ENCODE peak calls at places on chromosomes 4 and X, in nine cellular contexts. One of them, this sample, is unnamed.

GRCh38 chr4:6408263-6408662 is 64.2 kb downstream of the PPP2R2C start:
- DNase-seq in heart left ventricle: no peak
- DNase-seq in uterus: no peak
- DNase-seq in transverse colon: no peak
- DNase-seq in A549: peak; percentile 12
- DNase-seq in stomach: no peak
- DNase-seq in thyroid gland: no peak
- DNase-seq in sigmoid colon: no peak
- DNase-seq in ovary: no peak
- DNase-seq in this sample: no peak

GRCh38 chrX:110310896-110311295 is 7.0 kb downstream of the AMMECR1 start:
- DNase-seq in heart left ventricle: no peak
- DNase-seq in uterus: no peak
- DNase-seq in transverse colon: no peak
- DNase-seq in A549: no peak
- DNase-seq in stomach: no peak
- DNase-seq in thyroid gland: no peak
- DNase-seq in sigmoid colon: no peak
- DNase-seq in ovary: no peak
- DNase-seq in this sample: no peak

GRCh38 chrX:151019837-151020236 is 36.7 kb downstream of the HMGB3 start:
- DNase-seq in heart left ventricle: no peak
- DNase-seq in uterus: no peak
- DNase-seq in transverse colon: no peak
- DNase-seq in A549: no peak
- DNase-seq in stomach: no peak
- DNase-seq in thyroid gland: no peak
- DNase-seq in sigmoid colon: no peak
- DNase-seq in ovary: no peak
- DNase-seq in this sample: no peak

GRCh38 chr4:7557447-7557846 is 122.7 kb upstream of the PSAPL1 start:
- DNase-seq in heart left ventricle: no peak
- DNase-seq in uterus: no peak
- DNase-seq in transverse colon: no peak
- DNase-seq in A549: peak; percentile 25
- DNase-seq in stomach: no peak
- DNase-seq in thyroid gland: no peak
- DNase-seq in sigmoid colon: no peak
- DNase-seq in ovary: no peak
- DNase-seq in this sample: no peak

GRCh38 chr4:7807351-7807921 is 132.2 kb downstream of the AFAP1 start:
- DNase-seq in heart left ventricle: no peak
- DNase-seq in uterus: no peak
- DNase-seq in transverse colon: no peak
- DNase-seq in A549: no peak
- DNase-seq in stomach: no peak
- DNase-seq in thyroid gland: no peak
- DNase-seq in sigmoid colon: no peak
- DNase-seq in ovary: no peak
- DNase-seq in this sample: no peak

GRCh38 chr4:18075823-18076433 is 54.4 kb upstream of the LCORL start:
- DNase-seq in heart left ventricle: no peak
- DNase-seq in uterus: peak; percentile 41
- DNase-seq in transverse colon: peak; percentile 27
- DNase-seq in A549: peak; percentile 50
- DNase-seq in stomach: peak; percentile 28
- DNase-seq in thyroid gland: peak; percentile 3
- DNase-seq in sigmoid colon: no peak
- DNase-seq in ovary: peak; percentile 18
- DNase-seq in this sample: peak; percentile 6

GRCh38 chrX:68720851-68721250 is 73.4 kb downstream of the STARD8 start:
- DNase-seq in heart left ventricle: no peak
- DNase-seq in uterus: no peak
- DNase-seq in transverse colon: no peak
- DNase-seq in A549: no peak
- DNase-seq in stomach: no peak
- DNase-seq in thyroid gland: no peak
- DNase-seq in sigmoid colon: peak; percentile 14
- DNase-seq in ovary: no peak
- DNase-seq in this sample: no peak

GRCh38 chrX:12974217-12974796 is 603 bp upstream of the TMSB4X start:
- DNase-seq in heart left ventricle: peak; percentile 81
- DNase-seq in uterus: peak; percentile 73
- DNase-seq in transverse colon: peak; percentile 74
- DNase-seq in A549: peak; percentile 84
- DNase-seq in stomach: peak; percentile 69
- DNase-seq in thyroid gland: no peak
- DNase-seq in sigmoid colon: peak; percentile 83
- DNase-seq in ovary: peak; percentile 68
- DNase-seq in this sample: peak; percentile 65

GRCh38 chr4:182382941-182383340 is 139.7 kb downstream of the TENM3 start:
- DNase-seq in heart left ventricle: no peak
- DNase-seq in uterus: no peak
- DNase-seq in transverse colon: no peak
- DNase-seq in A549: no peak
- DNase-seq in stomach: no peak
- DNase-seq in thyroid gland: no peak
- DNase-seq in sigmoid colon: no peak
- DNase-seq in ovary: no peak
- DNase-seq in this sample: no peak

GRCh38 chrX:137427061-137427778 is 138.7 kb upstream of the ZIC3 start:
- DNase-seq in heart left ventricle: no peak
- DNase-seq in uterus: no peak
- DNase-seq in transverse colon: no peak
- DNase-seq in A549: no peak
- DNase-seq in stomach: no peak
- DNase-seq in thyroid gland: no peak
- DNase-seq in sigmoid colon: no peak
- DNase-seq in ovary: no peak
- DNase-seq in this sample: no peak

GRCh38 chr4:63728480-63729177 is 680.6 kb downstream of the TECRL start:
- DNase-seq in heart left ventricle: peak; percentile 6
- DNase-seq in uterus: no peak
- DNase-seq in transverse colon: no peak
- DNase-seq in A549: no peak
- DNase-seq in stomach: no peak
- DNase-seq in thyroid gland: no peak
- DNase-seq in sigmoid colon: no peak
- DNase-seq in ovary: no peak
- DNase-seq in this sample: no peak

GRCh38 chr4:113169368-113169767 is 119.9 kb downstream of the ANK2 start:
- DNase-seq in heart left ventricle: no peak
- DNase-seq in uterus: no peak
- DNase-seq in transverse colon: no peak
- DNase-seq in A549: peak; percentile 18
- DNase-seq in stomach: no peak
- DNase-seq in thyroid gland: peak; percentile 69
- DNase-seq in sigmoid colon: no peak
- DNase-seq in ovary: no peak
- DNase-seq in this sample: no peak

GRCh38 chr4:83757121-83757621 is 221.3 kb downstream of the GPAT3 start:
- DNase-seq in heart left ventricle: no peak
- DNase-seq in uterus: no peak
- DNase-seq in transverse colon: no peak
- DNase-seq in A549: no peak
- DNase-seq in stomach: no peak
- DNase-seq in thyroid gland: no peak
- DNase-seq in sigmoid colon: no peak
- DNase-seq in ovary: no peak
- DNase-seq in this sample: no peak

GRCh38 chrX:6941041-6941440 is 206.5 kb upstream of the STS start:
- DNase-seq in heart left ventricle: no peak
- DNase-seq in uterus: no peak
- DNase-seq in transverse colon: no peak
- DNase-seq in A549: no peak
- DNase-seq in stomach: no peak
- DNase-seq in thyroid gland: no peak
- DNase-seq in sigmoid colon: no peak
- DNase-seq in ovary: no peak
- DNase-seq in this sample: no peak

GRCh38 chr4:39285853-39286252 is 80.3 kb downstream of the RFC1 start:
- DNase-seq in heart left ventricle: no peak
- DNase-seq in uterus: no peak
- DNase-seq in transverse colon: no peak
- DNase-seq in A549: no peak
- DNase-seq in stomach: no peak
- DNase-seq in thyroid gland: no peak
- DNase-seq in sigmoid colon: no peak
- DNase-seq in ovary: no peak
- DNase-seq in this sample: no peak

GRCh38 chr4:141759796-141760425 is 123.5 kb downstream of the IL15 start:
- DNase-seq in heart left ventricle: no peak
- DNase-seq in uterus: no peak
- DNase-seq in transverse colon: no peak
- DNase-seq in A549: no peak
- DNase-seq in stomach: no peak
- DNase-seq in thyroid gland: no peak
- DNase-seq in sigmoid colon: no peak
- DNase-seq in ovary: no peak
- DNase-seq in this sample: no peak

GRCh38 chr4:68463796-68464195 is 16.5 kb downstream of the TMPRSS11E start:
- DNase-seq in heart left ventricle: no peak
- DNase-seq in uterus: no peak
- DNase-seq in transverse colon: no peak
- DNase-seq in A549: peak; percentile 9
- DNase-seq in stomach: no peak
- DNase-seq in thyroid gland: no peak
- DNase-seq in sigmoid colon: no peak
- DNase-seq in ovary: no peak
- DNase-seq in this sample: no peak

GRCh38 chr4:60683953-60684352 is 516.2 kb upstream of the ADGRL3 start:
- DNase-seq in heart left ventricle: no peak
- DNase-seq in uterus: no peak
- DNase-seq in transverse colon: no peak
- DNase-seq in A549: no peak
- DNase-seq in stomach: no peak
- DNase-seq in thyroid gland: no peak
- DNase-seq in sigmoid colon: no peak
- DNase-seq in ovary: no peak
- DNase-seq in this sample: no peak

GRCh38 chrX:1060562-1060960 is 151.9 kb downstream of the CRLF2 start:
- DNase-seq in heart left ventricle: no peak
- DNase-seq in uterus: no peak
- DNase-seq in transverse colon: no peak
- DNase-seq in A549: no peak
- DNase-seq in stomach: no peak
- DNase-seq in thyroid gland: no peak
- DNase-seq in sigmoid colon: no peak
- DNase-seq in ovary: no peak
- DNase-seq in this sample: no peak

DNA sequence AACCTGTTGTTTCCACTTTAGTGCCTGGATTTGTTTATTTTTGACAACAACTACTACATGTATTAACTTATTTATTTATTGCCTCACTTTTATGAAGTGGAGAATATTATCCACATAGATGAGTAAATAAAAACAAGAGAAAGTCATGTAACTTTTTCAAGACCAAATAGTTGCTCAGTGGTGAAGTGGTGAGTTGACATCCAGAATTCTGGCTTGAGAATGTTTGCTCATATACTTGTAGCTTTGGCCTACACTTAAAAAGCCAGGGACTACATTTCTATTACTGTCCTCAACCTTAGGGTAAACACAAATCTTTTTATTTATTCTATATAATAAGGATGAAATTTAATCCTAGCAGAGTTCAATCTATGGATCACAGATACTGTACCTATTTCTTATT is 47.7 kb upstream of the GALNTL6 start:
- DNase-seq in heart left ventricle: no peak
- DNase-seq in uterus: no peak
- DNase-seq in transverse colon: no peak
- DNase-seq in A549: no peak
- DNase-seq in stomach: no peak
- DNase-seq in thyroid gland: no peak
- DNase-seq in sigmoid colon: no peak
- DNase-seq in ovary: no peak
- DNase-seq in this sample: no peak
- H3K27ac ChIP-seq in heart left ventricle: no peak overlapping the region
- H3K27ac ChIP-seq in uterus: no peak overlapping the region
- H3K27ac ChIP-seq in transverse colon: no peak overlapping the region
- H3K27ac ChIP-seq in A549: no peak overlapping the region
- H3K27ac ChIP-seq in stomach: no peak overlapping the region
- H3K27ac ChIP-seq in thyroid gland: no peak overlapping the region
- H3K27ac ChIP-seq in sigmoid colon: no peak overlapping the region
- H3K27ac ChIP-seq in ovary: no peak overlapping the region
- H3K27ac ChIP-seq in this sample: no peak overlapping the region

DNA sequence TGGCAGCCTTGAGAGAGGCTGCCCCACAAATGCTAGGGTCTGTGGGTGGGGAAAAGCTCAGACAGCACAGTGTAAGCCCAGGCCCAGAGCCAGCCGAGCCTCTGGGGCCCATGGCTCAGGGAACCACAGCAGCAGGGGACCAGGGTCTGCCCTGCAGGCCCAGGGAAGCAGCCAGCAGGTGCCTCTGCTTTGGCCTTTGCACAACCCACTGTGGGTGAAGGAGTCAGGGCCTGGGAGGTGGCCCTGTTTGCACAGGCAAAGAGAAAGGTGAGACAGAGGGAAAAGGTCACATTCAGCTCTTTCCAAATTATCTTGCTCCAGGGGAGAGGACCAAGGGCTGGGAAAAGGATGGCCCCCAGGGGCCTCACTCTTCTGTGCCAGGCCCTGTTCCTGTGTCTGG is 8.7 kb downstream of the PNMA6F start:
- DNase-seq in heart left ventricle: no peak
- DNase-seq in uterus: no peak
- DNase-seq in transverse colon: no peak
- DNase-seq in A549: no peak
- DNase-seq in stomach: no peak
- DNase-seq in thyroid gland: no peak
- DNase-seq in sigmoid colon: no peak
- DNase-seq in ovary: no peak
- DNase-seq in this sample: no peak
- TF ChIP-seq POLR2A in heart left ventricle: no peak
- TF ChIP-seq POLR2A in uterus: no peak
- TF ChIP-seq POLR2A in transverse colon: no peak
- TF ChIP-seq POLR2A in A549: no peak
- TF ChIP-seq POLR2A in stomach: no peak
- TF ChIP-seq POLR2A in thyroid gland: no peak
- TF ChIP-seq POLR2A in sigmoid colon: no peak
- TF ChIP-seq POLR2A in ovary: no peak
- TF ChIP-seq POLR2A in this sample: no peak

GRCh38 chr4:151644625-151645024 is 116.2 kb downstream of the GATB start:
- DNase-seq in heart left ventricle: no peak
- DNase-seq in uterus: no peak
- DNase-seq in transverse colon: no peak
- DNase-seq in A549: peak; percentile 6
- DNase-seq in stomach: no peak
- DNase-seq in thyroid gland: peak; percentile 8
- DNase-seq in sigmoid colon: no peak
- DNase-seq in ovary: no peak
- DNase-seq in this sample: peak; percentile 22
- TF ChIP-seq CTCF in heart left ventricle: peak; percentile 35
- TF ChIP-seq CTCF in uterus: no peak
- TF ChIP-seq CTCF in transverse colon: peak; percentile 27
- TF ChIP-seq CTCF in A549: peak; percentile 9
- TF ChIP-seq CTCF in stomach: no peak
- TF ChIP-seq CTCF in thyroid gland: peak; percentile 21
- TF ChIP-seq CTCF in sigmoid colon: no peak
- TF ChIP-seq CTCF in ovary: no peak
- TF ChIP-seq CTCF in this sample: peak; percentile 8

DNA sequence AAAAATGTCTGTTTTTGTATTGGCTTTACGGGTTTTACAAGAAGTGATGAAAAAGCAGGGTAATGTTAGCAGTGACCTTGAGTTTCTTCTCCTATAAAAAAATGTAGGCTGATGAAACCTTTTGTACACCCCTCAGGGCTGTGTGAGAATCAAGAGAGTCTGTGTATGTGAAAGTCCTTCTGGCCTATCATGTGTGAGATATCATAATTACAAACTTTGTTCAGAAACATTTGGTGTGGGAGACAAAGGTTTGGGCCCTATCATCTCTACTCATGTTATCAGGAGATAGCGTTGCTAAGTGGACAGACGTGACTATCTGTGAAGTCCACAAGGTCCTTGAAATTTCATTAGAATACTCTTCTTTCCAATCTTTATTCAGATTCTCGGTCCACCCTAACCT is 170.6 kb upstream of the HAND2 start:
- DNase-seq in heart left ventricle: no peak
- DNase-seq in uterus: no peak
- DNase-seq in transverse colon: no peak
- DNase-seq in A549: no peak
- DNase-seq in stomach: no peak
- DNase-seq in thyroid gland: no peak
- DNase-seq in sigmoid colon: no peak
- DNase-seq in ovary: no peak
- DNase-seq in this sample: no peak
- H3K27ac ChIP-seq in heart left ventricle: no peak overlapping the region
- H3K27ac ChIP-seq in uterus: no peak overlapping the region
- H3K27ac ChIP-seq in transverse colon: no peak overlapping the region
- H3K27ac ChIP-seq in A549: no peak overlapping the region
- H3K27ac ChIP-seq in stomach: no peak overlapping the region
- H3K27ac ChIP-seq in thyroid gland: no peak overlapping the region
- H3K27ac ChIP-seq in sigmoid colon: no peak overlapping the region
- H3K27ac ChIP-seq in ovary: no peak overlapping the region
- H3K27ac ChIP-seq in this sample: no peak overlapping the region

This sample was measured in body of pancreas.